ENCODE peak calls at places on chromosomes 2 and 18, in six cellular contexts. One of them, this sample, is unnamed.

GRCh38 chr2:39504790-39505335 is 67.8 kb upstream of the MAP4K3 start:
- DNase-seq in EH: peak; percentile 93
- DNase-seq in Calu3: no peak
- DNase-seq in HT1080: no peak
- DNase-seq in hepatic stellate cell: peak; percentile 37
- DNase-seq in mesenteric fat pad: no peak
- DNase-seq in this sample: no peak

GRCh38 chr2:131431336-131431735 is 44.6 kb upstream of the TUBA3D start:
- DNase-seq in EH: peak; percentile 54
- DNase-seq in hepatic stellate cell: no peak
- DNase-seq in mesenteric fat pad: no peak
- DNase-seq in Calu3: no peak
- DNase-seq in HT1080: peak; percentile 59
- DNase-seq in this sample: no peak

GRCh38 chr2:100653449-100654045 is 90.8 kb downstream of the PDCL3 start:
- DNase-seq in mesenteric fat pad: no peak
- DNase-seq in HT1080: no peak
- DNase-seq in Calu3: no peak
- DNase-seq in EH: no peak
- DNase-seq in hepatic stellate cell: no peak
- DNase-seq in this sample: no peak

GRCh38 chr2:150479075-150479915 is 8.2 kb downstream of the RND3 start:
- DNase-seq in HT1080: peak; percentile 40
- DNase-seq in EH: peak; percentile 82
- DNase-seq in mesenteric fat pad: no peak
- DNase-seq in Calu3: no peak
- DNase-seq in hepatic stellate cell: no peak
- DNase-seq in this sample: no peak

GRCh38 chr18:54181856-54182612 is 42.4 kb downstream of the MBD2 start:
- DNase-seq in mesenteric fat pad: no peak
- DNase-seq in HT1080: peak; percentile 70
- DNase-seq in hepatic stellate cell: no peak
- DNase-seq in Calu3: no peak
- DNase-seq in EH: peak; percentile 30
- DNase-seq in this sample: no peak

GRCh38 chr18:60684843-60685513 is 312.4 kb upstream of the MC4R start:
- DNase-seq in mesenteric fat pad: no peak
- DNase-seq in hepatic stellate cell: peak; percentile 4
- DNase-seq in HT1080: peak; percentile 11
- DNase-seq in Calu3: no peak
- DNase-seq in EH: peak; percentile 9
- DNase-seq in this sample: peak; percentile 72

GRCh38 chr2:170679607-170680079 is 35.5 kb upstream of the SP5 start:
- DNase-seq in Calu3: peak; percentile 51
- DNase-seq in EH: no peak
- DNase-seq in mesenteric fat pad: no peak
- DNase-seq in HT1080: no peak
- DNase-seq in hepatic stellate cell: no peak
- DNase-seq in this sample: peak; percentile 4

GRCh38 chr2:201638331-201638730 is 5.0 kb downstream of the TMEM237 start:
- DNase-seq in EH: peak; percentile 54
- DNase-seq in mesenteric fat pad: no peak
- DNase-seq in Calu3: no peak
- DNase-seq in HT1080: no peak
- DNase-seq in hepatic stellate cell: no peak
- DNase-seq in this sample: no peak

GRCh38 chr18:22084547-22084946 is 84.8 kb upstream of the GATA6 start:
- DNase-seq in Calu3: peak; percentile 67
- DNase-seq in EH: no peak
- DNase-seq in mesenteric fat pad: no peak
- DNase-seq in hepatic stellate cell: no peak
- DNase-seq in HT1080: no peak
- DNase-seq in this sample: no peak

GRCh38 chr18:56407631-56408030 is 230.8 kb downstream of the TXNL1 start:
- DNase-seq in HT1080: no peak
- DNase-seq in hepatic stellate cell: no peak
- DNase-seq in Calu3: no peak
- DNase-seq in EH: no peak
- DNase-seq in mesenteric fat pad: no peak
- DNase-seq in this sample: no peak

GRCh38 chr2:54455584-54456525 is at the start of gene SPTBN1:
- DNase-seq in HT1080: peak; percentile 44
- DNase-seq in Calu3: peak; percentile 80
- DNase-seq in hepatic stellate cell: peak; percentile 88
- DNase-seq in mesenteric fat pad: peak; percentile 95
- DNase-seq in EH: peak; percentile 90
- DNase-seq in this sample: no peak

GRCh38 chr2:20615466-20616241 is 35.2 kb downstream of the HS1BP3 start:
- DNase-seq in mesenteric fat pad: peak; percentile 84
- DNase-seq in hepatic stellate cell: no peak
- DNase-seq in EH: no peak
- DNase-seq in Calu3: no peak
- DNase-seq in HT1080: no peak
- DNase-seq in this sample: no peak

GRCh38 chr2:171630812-171631626 is 56.2 kb upstream of the DYNC1I2 start:
- DNase-seq in hepatic stellate cell: no peak
- DNase-seq in Calu3: no peak
- DNase-seq in HT1080: no peak
- DNase-seq in mesenteric fat pad: no peak
- DNase-seq in EH: no peak
- DNase-seq in this sample: peak; percentile 81

GRCh38 chr2:142865924-142866323 is 11.5 kb upstream of the KYNU start:
- DNase-seq in mesenteric fat pad: no peak
- DNase-seq in Calu3: no peak
- DNase-seq in hepatic stellate cell: no peak
- DNase-seq in EH: no peak
- DNase-seq in HT1080: no peak
- DNase-seq in this sample: peak; percentile 74

GRCh38 chr2:42232024-42232423 is 62.9 kb downstream of the EML4 start:
- DNase-seq in HT1080: no peak
- DNase-seq in mesenteric fat pad: no peak
- DNase-seq in hepatic stellate cell: no peak
- DNase-seq in EH: no peak
- DNase-seq in Calu3: no peak
- DNase-seq in this sample: no peak

GRCh38 chr18:43350176-43350575 is 72.9 kb upstream of the SYT4 start:
- DNase-seq in HT1080: no peak
- DNase-seq in EH: no peak
- DNase-seq in hepatic stellate cell: no peak
- DNase-seq in mesenteric fat pad: no peak
- DNase-seq in Calu3: no peak
- DNase-seq in this sample: no peak

This sample was measured in OCI-M1.